ENCODE peak calls at places on chromosomes 7 and 10, in nine cellular contexts. One of them, this sample, is unnamed.

GRCh38 chr10:30359373-30360206 is 10.5 kb upstream of the MTPAP start:
- DNase-seq in skeletal muscle cell: no peak
- DNase-seq in T-helper 2 cell: peak
- DNase-seq in GM13977: peak
- DNase-seq in prostate gland: no peak
- DNase-seq in iPS-NIHi11: peak
- DNase-seq in activated CD8-positive, alpha-beta memory T cell treated with anti-CD3 and anti-CD28 coated beads, Interleukin-2, amount 50 U/mL, for 48 hours: peak
- DNase-seq in stimulated activated CD4-positive, alpha-beta T cell treated with anti-CD3 and anti-CD28 coated beads, TNF-alpha, amount 100 ng/mL, for 24 hours: peak
- DNase-seq in GM23338: peak
- DNase-seq in this sample: peak

GRCh38 chr7:51246258-51247245 is 70.1 kb downstream of the COBL start:
- DNase-seq in skeletal muscle cell: no peak
- DNase-seq in T-helper 2 cell: no peak
- DNase-seq in GM13977: no peak
- DNase-seq in prostate gland: no peak
- DNase-seq in iPS-NIHi11: no peak
- DNase-seq in activated CD8-positive, alpha-beta memory T cell treated with anti-CD3 and anti-CD28 coated beads, Interleukin-2, amount 50 U/mL, for 48 hours: no peak
- DNase-seq in stimulated activated CD4-positive, alpha-beta T cell treated with anti-CD3 and anti-CD28 coated beads, TNF-alpha, amount 100 ng/mL, for 24 hours: no peak
- DNase-seq in GM23338: no peak
- DNase-seq in this sample: no peak

GRCh38 chr10:77798940-77799339 is 127.6 kb downstream of the DLG5 start:
- DNase-seq in skeletal muscle cell: no peak
- DNase-seq in T-helper 2 cell: no peak
- DNase-seq in GM13977: no peak
- DNase-seq in prostate gland: no peak
- DNase-seq in iPS-NIHi11: no peak
- DNase-seq in activated CD8-positive, alpha-beta memory T cell treated with anti-CD3 and anti-CD28 coated beads, Interleukin-2, amount 50 U/mL, for 48 hours: no peak
- DNase-seq in stimulated activated CD4-positive, alpha-beta T cell treated with anti-CD3 and anti-CD28 coated beads, TNF-alpha, amount 100 ng/mL, for 24 hours: no peak
- DNase-seq in GM23338: no peak
- DNase-seq in this sample: no peak

GRCh38 chr7:132028144-132028920 is 471.9 kb upstream of the PODXL start:
- DNase-seq in skeletal muscle cell: no peak
- DNase-seq in T-helper 2 cell: no peak
- DNase-seq in GM13977: no peak
- DNase-seq in prostate gland: no peak
- DNase-seq in iPS-NIHi11: no peak
- DNase-seq in activated CD8-positive, alpha-beta memory T cell treated with anti-CD3 and anti-CD28 coated beads, Interleukin-2, amount 50 U/mL, for 48 hours: no peak
- DNase-seq in stimulated activated CD4-positive, alpha-beta T cell treated with anti-CD3 and anti-CD28 coated beads, TNF-alpha, amount 100 ng/mL, for 24 hours: no peak
- DNase-seq in GM23338: no peak
- DNase-seq in this sample: no peak

GRCh38 chr7:92667816-92668540 is 77.8 kb upstream of the FAM133B start:
- DNase-seq in skeletal muscle cell: no peak
- DNase-seq in T-helper 2 cell: no peak
- DNase-seq in GM13977: no peak
- DNase-seq in prostate gland: no peak
- DNase-seq in iPS-NIHi11: no peak
- DNase-seq in activated CD8-positive, alpha-beta memory T cell treated with anti-CD3 and anti-CD28 coated beads, Interleukin-2, amount 50 U/mL, for 48 hours: no peak
- DNase-seq in stimulated activated CD4-positive, alpha-beta T cell treated with anti-CD3 and anti-CD28 coated beads, TNF-alpha, amount 100 ng/mL, for 24 hours: no peak
- DNase-seq in GM23338: no peak
- DNase-seq in this sample: no peak

GRCh38 chr7:123397746-123398145 is 136.6 kb downstream of the IQUB start:
- DNase-seq in skeletal muscle cell: no peak
- DNase-seq in T-helper 2 cell: no peak
- DNase-seq in GM13977: no peak
- DNase-seq in prostate gland: no peak
- DNase-seq in iPS-NIHi11: no peak
- DNase-seq in activated CD8-positive, alpha-beta memory T cell treated with anti-CD3 and anti-CD28 coated beads, Interleukin-2, amount 50 U/mL, for 48 hours: no peak
- DNase-seq in stimulated activated CD4-positive, alpha-beta T cell treated with anti-CD3 and anti-CD28 coated beads, TNF-alpha, amount 100 ng/mL, for 24 hours: no peak
- DNase-seq in GM23338: no peak
- DNase-seq in this sample: no peak

GRCh38 chr7:155734445-155734809 is 77.8 kb downstream of the SHH start:
- DNase-seq in skeletal muscle cell: no peak
- DNase-seq in T-helper 2 cell: no peak
- DNase-seq in GM13977: no peak
- DNase-seq in prostate gland: no peak
- DNase-seq in iPS-NIHi11: no peak
- DNase-seq in activated CD8-positive, alpha-beta memory T cell treated with anti-CD3 and anti-CD28 coated beads, Interleukin-2, amount 50 U/mL, for 48 hours: no peak
- DNase-seq in stimulated activated CD4-positive, alpha-beta T cell treated with anti-CD3 and anti-CD28 coated beads, TNF-alpha, amount 100 ng/mL, for 24 hours: no peak
- DNase-seq in GM23338: no peak
- DNase-seq in this sample: no peak

GRCh38 chr7:97011536-97012292 is 6.4 kb downstream of the DLX6 start:
- DNase-seq in skeletal muscle cell: no peak
- DNase-seq in T-helper 2 cell: no peak
- DNase-seq in GM13977: no peak
- DNase-seq in prostate gland: no peak
- DNase-seq in iPS-NIHi11: no peak
- DNase-seq in activated CD8-positive, alpha-beta memory T cell treated with anti-CD3 and anti-CD28 coated beads, Interleukin-2, amount 50 U/mL, for 48 hours: no peak
- DNase-seq in stimulated activated CD4-positive, alpha-beta T cell treated with anti-CD3 and anti-CD28 coated beads, TNF-alpha, amount 100 ng/mL, for 24 hours: no peak
- DNase-seq in GM23338: peak
- DNase-seq in this sample: no peak

GRCh38 chr10:76396126-76396525 is 964.7 kb downstream of the LRMDA start:
- DNase-seq in skeletal muscle cell: no peak
- DNase-seq in T-helper 2 cell: no peak
- DNase-seq in GM13977: no peak
- DNase-seq in prostate gland: no peak
- DNase-seq in iPS-NIHi11: no peak
- DNase-seq in activated CD8-positive, alpha-beta memory T cell treated with anti-CD3 and anti-CD28 coated beads, Interleukin-2, amount 50 U/mL, for 48 hours: no peak
- DNase-seq in stimulated activated CD4-positive, alpha-beta T cell treated with anti-CD3 and anti-CD28 coated beads, TNF-alpha, amount 100 ng/mL, for 24 hours: no peak
- DNase-seq in GM23338: no peak
- DNase-seq in this sample: no peak

GRCh38 chr10:71972746-71973695 is 8.8 kb downstream of the CHST3 start:
- DNase-seq in skeletal muscle cell: no peak
- DNase-seq in T-helper 2 cell: no peak
- DNase-seq in GM13977: peak
- DNase-seq in prostate gland: no peak
- DNase-seq in iPS-NIHi11: no peak
- DNase-seq in activated CD8-positive, alpha-beta memory T cell treated with anti-CD3 and anti-CD28 coated beads, Interleukin-2, amount 50 U/mL, for 48 hours: no peak
- DNase-seq in stimulated activated CD4-positive, alpha-beta T cell treated with anti-CD3 and anti-CD28 coated beads, TNF-alpha, amount 100 ng/mL, for 24 hours: no peak
- DNase-seq in GM23338: no peak
- DNase-seq in this sample: no peak

GRCh38 chr10:34407227-34407626 is 407.9 kb downstream of the PARD3 start:
- DNase-seq in skeletal muscle cell: peak
- DNase-seq in T-helper 2 cell: no peak
- DNase-seq in GM13977: no peak
- DNase-seq in prostate gland: no peak
- DNase-seq in iPS-NIHi11: no peak
- DNase-seq in activated CD8-positive, alpha-beta memory T cell treated with anti-CD3 and anti-CD28 coated beads, Interleukin-2, amount 50 U/mL, for 48 hours: no peak
- DNase-seq in stimulated activated CD4-positive, alpha-beta T cell treated with anti-CD3 and anti-CD28 coated beads, TNF-alpha, amount 100 ng/mL, for 24 hours: no peak
- DNase-seq in GM23338: no peak
- DNase-seq in this sample: no peak

GRCh38 chr7:30522163-30522562 is 17.5 kb upstream of the GGCT start:
- DNase-seq in skeletal muscle cell: no peak
- DNase-seq in T-helper 2 cell: no peak
- DNase-seq in GM13977: no peak
- DNase-seq in prostate gland: no peak
- DNase-seq in iPS-NIHi11: no peak
- DNase-seq in activated CD8-positive, alpha-beta memory T cell treated with anti-CD3 and anti-CD28 coated beads, Interleukin-2, amount 50 U/mL, for 48 hours: no peak
- DNase-seq in stimulated activated CD4-positive, alpha-beta T cell treated with anti-CD3 and anti-CD28 coated beads, TNF-alpha, amount 100 ng/mL, for 24 hours: no peak
- DNase-seq in GM23338: no peak
- DNase-seq in this sample: no peak

GRCh38 chr7:113100091-113100723 is 13.6 kb upstream of the GPR85 start:
- DNase-seq in skeletal muscle cell: peak
- DNase-seq in T-helper 2 cell: no peak
- DNase-seq in GM13977: no peak
- DNase-seq in prostate gland: peak
- DNase-seq in iPS-NIHi11: no peak
- DNase-seq in activated CD8-positive, alpha-beta memory T cell treated with anti-CD3 and anti-CD28 coated beads, Interleukin-2, amount 50 U/mL, for 48 hours: no peak
- DNase-seq in stimulated activated CD4-positive, alpha-beta T cell treated with anti-CD3 and anti-CD28 coated beads, TNF-alpha, amount 100 ng/mL, for 24 hours: no peak
- DNase-seq in GM23338: no peak
- DNase-seq in this sample: peak

GRCh38 chr7:27241189-27242045 is 1.2 kb upstream of the EVX1 start:
- DNase-seq in skeletal muscle cell: no peak
- DNase-seq in T-helper 2 cell: no peak
- DNase-seq in GM13977: no peak
- DNase-seq in prostate gland: no peak
- DNase-seq in iPS-NIHi11: no peak
- DNase-seq in activated CD8-positive, alpha-beta memory T cell treated with anti-CD3 and anti-CD28 coated beads, Interleukin-2, amount 50 U/mL, for 48 hours: no peak
- DNase-seq in stimulated activated CD4-positive, alpha-beta T cell treated with anti-CD3 and anti-CD28 coated beads, TNF-alpha, amount 100 ng/mL, for 24 hours: no peak
- DNase-seq in GM23338: peak
- DNase-seq in this sample: no peak

GRCh38 chr10:101986277-101986971 is 69.5 kb downstream of the ARMH3 start:
- DNase-seq in skeletal muscle cell: no peak
- DNase-seq in T-helper 2 cell: no peak
- DNase-seq in GM13977: no peak
- DNase-seq in prostate gland: no peak
- DNase-seq in iPS-NIHi11: no peak
- DNase-seq in activated CD8-positive, alpha-beta memory T cell treated with anti-CD3 and anti-CD28 coated beads, Interleukin-2, amount 50 U/mL, for 48 hours: no peak
- DNase-seq in stimulated activated CD4-positive, alpha-beta T cell treated with anti-CD3 and anti-CD28 coated beads, TNF-alpha, amount 100 ng/mL, for 24 hours: no peak
- DNase-seq in GM23338: no peak
- DNase-seq in this sample: no peak

GRCh38 chr7:123682690-123683089 is 27.0 kb downstream of the LMOD2 start:
- DNase-seq in skeletal muscle cell: peak
- DNase-seq in T-helper 2 cell: no peak
- DNase-seq in GM13977: no peak
- DNase-seq in prostate gland: peak
- DNase-seq in iPS-NIHi11: peak
- DNase-seq in activated CD8-positive, alpha-beta memory T cell treated with anti-CD3 and anti-CD28 coated beads, Interleukin-2, amount 50 U/mL, for 48 hours: no peak
- DNase-seq in stimulated activated CD4-positive, alpha-beta T cell treated with anti-CD3 and anti-CD28 coated beads, TNF-alpha, amount 100 ng/mL, for 24 hours: no peak
- DNase-seq in GM23338: peak
- DNase-seq in this sample: peak

GRCh38 chr10:69988094-69988493 is 64.6 kb upstream of the MACROH2A2 start:
- DNase-seq in skeletal muscle cell: no peak
- DNase-seq in T-helper 2 cell: no peak
- DNase-seq in GM13977: no peak
- DNase-seq in prostate gland: no peak
- DNase-seq in iPS-NIHi11: no peak
- DNase-seq in activated CD8-positive, alpha-beta memory T cell treated with anti-CD3 and anti-CD28 coated beads, Interleukin-2, amount 50 U/mL, for 48 hours: no peak
- DNase-seq in stimulated activated CD4-positive, alpha-beta T cell treated with anti-CD3 and anti-CD28 coated beads, TNF-alpha, amount 100 ng/mL, for 24 hours: no peak
- DNase-seq in GM23338: no peak
- DNase-seq in this sample: no peak